ENCODE peak calls at places on chromosome 14, in eight cellular contexts. J is nucleus accumbens, T is G401, Z is NCI-H510A treated with DMSO at 0.1 percent for 48 hours, D is NCI-H460, S is PC-9, L is LHCN-M2, Q is NCI-H1092 treated with DMSO at 0.1 percent for 48 hours. M is an unnamed sample.

GRCh38 chr14:56357478-56357877 is 222.1 kb upstream of the TMEM260 start:
- DNase-seq in J (no peak), T (peak; percentile 9), Z (no peak), D (no peak), S (no peak), L (no peak), Q (no peak), M (no peak)

GRCh38 chr14:20583142-20583541 is 4.7 kb downstream of the RNASE11 start:
- DNase-seq in J (no peak), T (no peak), Z (no peak), D (no peak), S (no peak), L (no peak), Q (no peak), M (no peak)

GRCh38 chr14:44803239-44803905 is 158.4 kb downstream of the KLHL28 start:
- DNase-seq in J (no peak), T (peak; percentile 48), Z (peak; percentile 75), D (peak; percentile 73), S (no peak), L (peak; percentile 65), Q (peak; percentile 64), M (peak; percentile 79)

GRCh38 chr14:105141026-105141425 is 27.6 kb downstream of the JAG2 start:
- DNase-seq in J (no peak), T (no peak), Z (no peak), D (no peak), S (no peak), L (no peak), Q (no peak), M (no peak)

GRCh38 chr14:60722163-60722835 is 1.9 kb downstream of the SIX4 start:
- DNase-seq in J (no peak), T (peak; percentile 24), Z (peak; percentile 63), D (no peak), S (peak; percentile 62), L (peak; percentile 64), Q (peak; percentile 67), M (peak; percentile 59)

GRCh38 chr14:100546051-100546443 is 41.2 kb downstream of the BEGAIN start:
- DNase-seq in J (no peak), T (no peak), Z (no peak), D (no peak), S (no peak), L (no peak), Q (no peak), M (no peak)

GRCh38 chr14:56745091-56745490 is 65.2 kb downstream of the OTX2 start:
- DNase-seq in J (no peak), T (no peak), Z (no peak), D (no peak), S (no peak), L (no peak), Q (no peak), M (no peak)

GRCh38 chr14:68181395-68182326 is 362.1 kb downstream of the RAD51B start:
- DNase-seq in J (no peak), T (no peak), Z (no peak), D (no peak), S (no peak), L (peak; percentile 79), Q (no peak), M (no peak)

GRCh38 chr14:75643985-75644384 is 16.7 kb downstream of the ERG28 start:
- DNase-seq in J (no peak), T (no peak), Z (no peak), D (no peak), S (no peak), L (no peak), Q (no peak), M (no peak)

GRCh38 chr14:92546347-92547053 is 32.9 kb downstream of the RIN3 start:
- DNase-seq in J (no peak), T (no peak), Z (no peak), D (peak; percentile 30), S (no peak), L (peak; percentile 32), Q (no peak), M (no peak)

GRCh38 chr14:100323942-100324307 is 786 bp downstream of the SLC25A47 start:
- DNase-seq in J (no peak), T (no peak), Z (peak; percentile 39), D (no peak), S (no peak), L (no peak), Q (no peak), M (no peak)

GRCh38 chr14:36271939-36272907 is 48.2 kb downstream of the MBIP start:
- DNase-seq in J (no peak), T (no peak), Z (no peak), D (no peak), S (no peak), L (peak; percentile 2), Q (no peak), M (no peak)

GRCh38 chr14:24078146-24078545 is 6.8 kb downstream of the CPNE6 start:
- DNase-seq in J (no peak), T (no peak), Z (no peak), D (no peak), S (no peak), L (no peak), Q (peak; percentile 11), M (no peak)

GRCh38 chr14:74527736-74528280 is 34.2 kb downstream of the ISCA2 start:
- DNase-seq in J (no peak), T (no peak), Z (no peak), D (no peak), S (no peak), L (no peak), Q (no peak), M (no peak)

GRCh38 chr14:22819191-22819988 is 4.2 kb upstream of the SLC7A7 start:
- DNase-seq in J (no peak), T (no peak), Z (no peak), D (no peak), S (peak; percentile 46), L (peak; percentile 64), Q (no peak), M (no peak)

M was measured in NCI-H1694 treated with DMSO at 0.1 percent for 48 hours.